ENCODE peak calls at places on chromosomes 11 and 22, in nine cellular contexts. Q is sigmoid colon, L is A549, G is gastrocnemius medialis, Z is adrenal gland, U is stomach, D is IMR-90, I is heart left ventricle, B is right lobe of liver. J is an unnamed sample.
A peak's percentile ranks its signal among the peaks of the same experiment; 100 is the strongest.

GRCh38 chr11:33291004-33291777 is 34.0 kb downstream of the HIPK3 start:
- DNase-seq in Q (no peak), L (no peak), G (peak; percentile 35), Z (no peak), U (no peak), D (peak; percentile 18), I (no peak), B (no peak), J (peak; percentile 4)

GRCh38 chr22:20615021-20615420 is 107.6 kb downstream of the MED15 start:
- DNase-seq in Q (no peak), L (no peak), G (no peak), Z (no peak), U (no peak), D (no peak), I (no peak), B (no peak), J (peak; percentile 44)

GRCh38 chr11:8234425-8234821 is 29.3 kb downstream of the LMO1 start:
- DNase-seq in Q (no peak), L (peak; percentile 86), G (peak; percentile 25), Z (peak; percentile 26), U (no peak), D (no peak), I (no peak), B (no peak), J (no peak)

GRCh38 chr22:23752750-23753149 is 1.5 kb downstream of the VPREB3 start:
- DNase-seq in Q (no peak), L (no peak), G (no peak), Z (no peak), U (no peak), D (no peak), I (peak; percentile 44), B (no peak), J (no peak)

GRCh38 chr22:46002757-46003270 is 25.9 kb upstream of the WNT7B start:
- DNase-seq in Q (peak; percentile 64), L (peak; percentile 38), G (peak; percentile 56), Z (peak; percentile 93), U (no peak), D (peak; percentile 56), I (peak; percentile 39), B (peak; percentile 29), J (no peak)

GRCh38 chr11:126256216-126256615 is 12.5 kb downstream of the SRPRA start:
- DNase-seq in Q (no peak), L (no peak), G (no peak), Z (no peak), U (no peak), D (no peak), I (no peak), B (no peak), J (peak; percentile 20)

GRCh38 chr22:44542561-44543222 is 44.7 kb upstream of the RTL6 start:
- DNase-seq in Q (peak; percentile 61), L (no peak), G (no peak), Z (no peak), U (no peak), D (no peak), I (no peak), B (no peak), J (no peak)

GRCh38 chr11:98561877-98562395 is 458.8 kb upstream of the CNTN5 start:
- DNase-seq in Q (no peak), L (no peak), G (no peak), Z (no peak), U (no peak), D (no peak), I (no peak), B (no peak), J (no peak)

GRCh38 chr22:42814215-42814614 is 42.9 kb downstream of the ARFGAP3 start:
- DNase-seq in Q (no peak), L (no peak), G (no peak), Z (no peak), U (no peak), D (no peak), I (no peak), B (no peak), J (peak; percentile 75)

GRCh38 chr11:28528217-28528616 is 420.0 kb downstream of the METTL15 start:
- DNase-seq in Q (no peak), L (no peak), G (no peak), Z (no peak), U (no peak), D (no peak), I (no peak), B (no peak), J (no peak)

GRCh38 chr11:17439316-17439782 is 37.3 kb downstream of the ABCC8 start:
- DNase-seq in Q (no peak), L (peak; percentile 69), G (no peak), Z (no peak), U (peak; percentile 74), D (no peak), I (no peak), B (no peak), J (no peak)

GRCh38 chr11:94539420-94539819 is 4.3 kb upstream of the FUT4 start:
- DNase-seq in Q (no peak), L (no peak), G (no peak), Z (no peak), U (peak; percentile 58), D (no peak), I (no peak), B (no peak), J (no peak)

GRCh38 chr11:65219930-65220213 is 38.1 kb downstream of the CAPN1 start:
- DNase-seq in Q (no peak), L (no peak), G (no peak), Z (no peak), U (no peak), D (no peak), I (no peak), B (no peak), J (no peak)

GRCh38 chr11:126149759-126150236 is 61.7 kb downstream of the RPUSD4 start:
- DNase-seq in Q (peak; percentile 46), L (no peak), G (no peak), Z (no peak), U (no peak), D (no peak), I (no peak), B (peak; percentile 39), J (no peak)

GRCh38 chr22:45740236-45740635 is 68.6 kb downstream of the ATXN10 start:
- DNase-seq in Q (no peak), L (no peak), G (no peak), Z (no peak), U (no peak), D (peak; percentile 35), I (no peak), B (no peak), J (no peak)

GRCh38 chr22:38982008-38982927 is at the start of gene APOBEC3B:
- DNase-seq in Q (peak; percentile 94), L (peak; percentile 85), G (peak; percentile 85), Z (no peak), U (peak; percentile 87), D (peak; percentile 95), I (peak; percentile 67), B (peak; percentile 84), J (peak; percentile 88)
- TF ChIP-seq POLR2A in Q (no peak), L (no peak), G (no peak), Z (no peak), U (no peak), D (peak; percentile 31), I (no peak), B (peak; percentile 8), J (peak; percentile 70)

DNA sequence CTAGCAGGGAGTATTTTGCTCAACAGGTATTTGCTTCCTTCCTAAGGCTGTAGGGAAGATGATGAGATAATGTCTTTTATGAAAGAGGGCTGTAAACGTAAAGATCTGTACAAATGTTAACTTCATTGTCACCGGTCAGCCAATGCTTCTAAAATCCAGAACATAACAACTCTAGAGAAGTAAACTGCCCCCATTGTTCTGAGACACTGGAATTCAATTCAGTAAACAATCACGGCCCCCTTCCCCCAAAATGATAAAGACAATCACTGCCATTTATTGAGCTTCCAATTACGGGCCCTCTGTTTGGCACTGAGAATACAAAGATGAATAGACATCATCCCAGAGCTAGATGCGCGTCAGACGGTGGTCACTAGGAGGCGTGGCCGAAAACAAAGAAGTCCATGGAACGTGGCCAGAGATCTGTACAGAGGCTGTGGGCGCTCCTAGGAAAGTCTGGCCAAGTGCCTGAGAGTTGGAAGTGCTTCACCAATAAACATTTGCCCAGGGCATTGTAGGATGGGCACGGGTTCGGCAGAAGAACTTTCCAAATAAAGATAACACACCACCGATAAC is 576 bp downstream of the TMEM258 start:
- DNase-seq in Q (peak; percentile 90), L (peak; percentile 82), G (peak; percentile 39), Z (peak; percentile 80), U (peak; percentile 76), D (peak; percentile 95), I (peak; percentile 58), B (no peak), J (peak; percentile 83)
- TF ChIP-seq POLR2A in Q (no peak), L (peak; percentile 8), G (no peak), Z (no peak), U (no peak), D (peak; percentile 88), I (no peak), B (no peak), J (no peak)

GRCh38 chr11:62601364-62602140 is at the start of gene MTA2:
- DNase-seq in Q (peak; percentile 99), L (peak; percentile 87), G (peak; percentile 97), Z (peak; percentile 98), U (peak; percentile 97), D (peak; percentile 97), I (peak; percentile 98), B (peak; percentile 96), J (peak; percentile 99)
- TF ChIP-seq POLR2A in Q (peak; percentile 47), L (peak; percentile 22), G (peak; percentile 57), Z (peak; percentile 59), U (peak; percentile 18), D (no peak), I (no peak), B (peak; percentile 42), J (peak; percentile 82)

GRCh38 chr22:27919222-27919942 is at the start of gene PITPNB:
- DNase-seq in Q (peak; percentile 99), L (peak; percentile 88), G (peak; percentile 96), Z (peak; percentile 97), U (peak; percentile 98), D (peak; percentile 97), I (peak; percentile 100), B (peak; percentile 99), J (peak; percentile 100)

GRCh38 chr22:27913162-27913741 is 5.8 kb downstream of the PITPNB start:
- DNase-seq in Q (no peak), L (no peak), G (no peak), Z (no peak), U (no peak), D (peak; percentile 29), I (no peak), B (no peak), J (peak; percentile 85)

GRCh38 chr22:27919943-27920755 is 1.1 kb upstream of the PITPNB start:
- DNase-seq in Q (peak; percentile 76), L (peak; percentile 10), G (peak; percentile 67), Z (no peak), U (no peak), D (peak; percentile 72), I (no peak), B (no peak), J (no peak)

DNA sequence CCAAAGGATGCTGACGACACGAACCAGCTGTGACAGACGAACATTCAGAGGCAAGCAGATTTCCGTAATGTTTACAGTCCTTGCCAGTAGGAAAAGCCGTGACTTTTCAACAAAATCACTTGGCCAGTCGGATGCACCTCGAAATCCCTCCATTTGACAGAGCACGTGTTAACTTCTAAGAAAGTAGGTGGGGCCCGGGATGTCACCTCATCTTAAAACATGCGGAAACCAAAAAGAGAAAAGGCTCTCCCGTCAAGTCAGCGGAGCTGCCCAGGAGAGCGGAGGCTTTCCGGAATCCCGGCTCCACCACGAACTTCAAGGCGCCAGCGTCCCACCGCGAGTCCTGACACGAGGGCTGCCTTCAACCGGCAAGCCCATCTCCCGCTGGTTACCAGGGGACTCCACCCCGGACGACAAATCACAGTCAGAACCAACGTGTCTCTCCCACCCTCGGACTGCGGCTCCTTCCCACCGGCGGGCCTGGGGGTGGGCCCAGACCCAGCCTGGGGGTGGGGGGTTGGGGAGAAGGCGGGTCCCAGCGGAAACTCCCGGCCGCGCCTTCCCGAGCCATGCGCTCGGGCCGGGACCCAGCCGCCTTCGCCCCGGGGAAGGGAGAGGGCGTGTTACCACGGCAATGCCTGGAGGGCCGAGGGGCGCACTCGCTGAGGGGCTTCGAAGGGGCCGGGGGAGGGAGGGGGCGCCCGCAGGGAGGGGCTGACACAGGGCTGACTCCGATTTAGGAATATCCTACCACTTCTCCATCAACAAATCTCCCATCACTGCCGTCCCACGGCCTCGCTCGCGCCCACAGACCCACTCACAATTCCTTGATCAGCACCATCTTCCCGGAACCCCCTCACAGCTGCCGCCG is 470 bp downstream of the PITPNB start:
- DNase-seq in Q (peak; percentile 78), L (peak; percentile 27), G (peak; percentile 30), Z (peak; percentile 55), U (peak; percentile 33), D (peak; percentile 45), I (peak; percentile 79), B (peak; percentile 72), J (peak; percentile 70)
- TF ChIP-seq POLR2A in Q (peak; percentile 40), L (peak; percentile 42), G (no peak), Z (peak; percentile 14), U (no peak), D (peak; percentile 65), I (no peak), B (no peak), J (no peak)